ENCODE peak calls at places on chromosomes 3 and 15, in ten cellular contexts. R is body of pancreas, L is A549, X is NB4, K is tibial nerve, B is Peyer's patch, I is lower leg skin, Y is spleen, C is prostate gland, P is esophagus muscularis mucosa. T is an unnamed sample.

GRCh38 chr15:101088788-101089578 is 162.9 kb downstream of the CHSY1 start:
- DNase-seq in R (peak; percentile 82), L (peak; percentile 66), X (peak; percentile 68), K (peak; percentile 79), B (peak; percentile 65), I (peak; percentile 42), Y (peak; percentile 96), C (peak; percentile 59), P (no peak), T (peak; percentile 86)

GRCh38 chr3:170003881-170004356 is 33.9 kb upstream of the GPR160 start:
- DNase-seq in R (no peak), L (no peak), X (no peak), K (no peak), B (no peak), I (no peak), Y (no peak), C (no peak), P (no peak), T (no peak)

GRCh38 chr3:18964640-18965039 is 183.7 kb upstream of the KCNH8 start:
- DNase-seq in R (no peak), L (no peak), X (no peak), K (no peak), B (no peak), I (no peak), Y (no peak), C (no peak), P (no peak), T (no peak)

GRCh38 chr3:38618343-38618742 is 31.1 kb downstream of the SCN5A start:
- DNase-seq in R (no peak), L (no peak), X (no peak), K (no peak), B (no peak), I (no peak), Y (peak; percentile 54), C (no peak), P (no peak), T (no peak)

GRCh38 chr3:28089527-28089897 is 151.9 kb upstream of the CMC1 start:
- DNase-seq in R (no peak), L (no peak), X (no peak), K (no peak), B (no peak), I (no peak), Y (no peak), C (no peak), P (no peak), T (no peak)

GRCh38 chr3:186746008-186746407 is 28.8 kb downstream of the KNG1 start:
- DNase-seq in R (no peak), L (peak; percentile 95), X (peak; percentile 71), K (peak; percentile 6), B (no peak), I (peak; percentile 27), Y (no peak), C (no peak), P (no peak), T (no peak)

GRCh38 chr15:52464478-52464877 is 64.2 kb downstream of the MYO5A start:
- DNase-seq in R (no peak), L (no peak), X (no peak), K (no peak), B (no peak), I (no peak), Y (no peak), C (no peak), P (no peak), T (peak; percentile 16)

GRCh38 chr3:72492240-72492639 is 356.0 kb downstream of the SHQ1 start:
- DNase-seq in R (peak; percentile 44), L (no peak), X (no peak), K (peak; percentile 75), B (no peak), I (peak; percentile 83), Y (no peak), C (peak; percentile 35), P (no peak), T (no peak)

GRCh38 chr3:106740116-106740515 is 637.1 kb upstream of the CCDC54 start:
- DNase-seq in R (no peak), L (no peak), X (peak; percentile 34), K (no peak), B (no peak), I (no peak), Y (no peak), C (no peak), P (no peak), T (no peak)

GRCh38 chr3:186931487-186932280 is 1.4 kb downstream of the ST6GAL1 start:
- DNase-seq in R (peak; percentile 72), L (no peak), X (peak; percentile 36), K (no peak), B (peak; percentile 70), I (peak; percentile 29), Y (peak; percentile 92), C (peak; percentile 81), P (no peak), T (no peak)

DNA sequence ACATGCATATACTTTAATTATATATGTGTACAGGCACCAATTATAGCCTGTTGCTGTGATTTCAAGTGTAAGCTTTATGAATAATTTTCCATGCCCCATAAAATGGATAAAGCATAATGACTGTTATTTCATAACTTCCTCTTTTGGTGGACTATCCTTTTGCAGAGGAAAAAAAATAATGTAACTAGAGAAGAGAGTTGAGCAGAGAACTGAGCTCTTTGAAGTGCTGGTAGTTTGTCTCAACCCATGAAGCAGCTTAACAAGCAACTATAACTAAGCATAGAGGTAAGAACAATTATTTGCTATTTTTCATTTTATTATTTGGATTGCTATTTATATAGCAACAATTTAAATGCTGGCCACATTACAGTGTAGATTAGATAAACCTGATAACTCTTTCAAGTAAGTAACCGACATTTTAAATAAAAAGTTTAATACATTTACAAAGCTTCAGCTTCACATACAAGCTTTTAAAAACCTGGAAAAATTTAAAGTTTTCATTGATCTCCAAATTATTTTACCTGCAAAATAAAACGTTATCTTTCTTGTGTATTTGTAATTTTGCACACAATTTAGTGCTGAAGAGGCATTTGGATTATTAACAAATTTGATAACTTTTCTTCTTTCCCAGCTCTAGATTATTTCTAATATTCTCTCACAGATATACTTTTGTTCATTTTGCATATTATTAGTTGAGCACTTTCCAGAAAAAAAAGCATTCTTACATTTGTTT is 24.4 kb upstream of the MBNL1 start:
- DNase-seq in R (no peak), L (no peak), X (peak; percentile 89), K (no peak), B (no peak), I (no peak), Y (no peak), C (no peak), P (no peak), T (no peak)
- TF ChIP-seq POLR2A in R (no peak), L (no peak), X (peak; percentile 45), K (no peak), B (no peak), I (no peak), Y (no peak), C (no peak), P (no peak), T (no peak)

GRCh38 chr3:129160891-129161859 is at the start of gene ISY1:
- DNase-seq in R (peak; percentile 91), L (peak; percentile 95), X (peak; percentile 96), K (peak; percentile 88), B (peak; percentile 80), I (peak; percentile 89), Y (peak; percentile 94), C (peak; percentile 89), P (peak; percentile 97), T (peak; percentile 81)
- TF ChIP-seq POLR2A in R (peak; percentile 93), L (peak; percentile 36), X (peak; percentile 72), K (peak; percentile 73), B (peak; percentile 71), I (no peak), Y (no peak), C (peak; percentile 51), P (peak; percentile 60), T (peak; percentile 96)

DNA sequence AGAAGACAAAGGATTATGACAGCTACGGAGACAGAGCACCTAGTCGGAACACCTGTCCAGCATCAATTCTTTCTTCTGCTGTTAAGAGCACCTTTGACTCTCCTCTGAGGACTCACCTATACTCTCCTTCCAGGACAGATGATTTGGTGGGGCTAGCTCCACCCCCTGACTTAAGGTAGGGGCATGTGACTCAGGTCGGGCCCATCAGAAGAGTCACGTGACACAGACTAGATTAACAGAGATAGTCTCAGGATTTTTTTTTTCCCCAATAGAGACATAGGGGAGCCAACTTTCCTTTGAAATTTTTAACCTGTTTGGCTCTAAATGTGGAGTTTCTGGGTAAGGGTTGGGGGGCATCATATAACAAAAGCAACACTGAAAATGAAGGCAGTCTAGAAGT is 11.4 kb upstream of the WNT5A start:
- DNase-seq in R (no peak), L (no peak), X (no peak), K (no peak), B (no peak), I (no peak), Y (no peak), C (no peak), P (no peak), T (no peak)
- TF ChIP-seq POLR2A in R (no peak), L (no peak), X (no peak), K (no peak), B (no peak), I (no peak), Y (no peak), C (no peak), P (no peak), T (no peak)

GRCh38 chr3:46946856-46947544 is 29.5 kb downstream of the CCDC12 start:
- DNase-seq in R (peak; percentile 68), L (no peak), X (peak; percentile 85), K (no peak), B (no peak), I (no peak), Y (peak; percentile 86), C (no peak), P (no peak), T (no peak)

GRCh38 chr3:46948830-46949671 is 27.5 kb downstream of the CCDC12 start:
- DNase-seq in R (peak; percentile 48), L (peak; percentile 65), X (peak; percentile 55), K (no peak), B (peak; percentile 52), I (no peak), Y (peak; percentile 87), C (no peak), P (no peak), T (no peak)

GRCh38 chr3:46947545-46947899 is 29.0 kb downstream of the CCDC12 start:
- DNase-seq in R (no peak), L (no peak), X (no peak), K (no peak), B (no peak), I (no peak), Y (no peak), C (no peak), P (no peak), T (no peak)

GRCh38 chr3:46946416-46946815 is 30.1 kb downstream of the CCDC12 start:
- DNase-seq in R (peak; percentile 57), L (no peak), X (no peak), K (no peak), B (no peak), I (peak; percentile 60), Y (peak; percentile 74), C (no peak), P (no peak), T (no peak)

DNA sequence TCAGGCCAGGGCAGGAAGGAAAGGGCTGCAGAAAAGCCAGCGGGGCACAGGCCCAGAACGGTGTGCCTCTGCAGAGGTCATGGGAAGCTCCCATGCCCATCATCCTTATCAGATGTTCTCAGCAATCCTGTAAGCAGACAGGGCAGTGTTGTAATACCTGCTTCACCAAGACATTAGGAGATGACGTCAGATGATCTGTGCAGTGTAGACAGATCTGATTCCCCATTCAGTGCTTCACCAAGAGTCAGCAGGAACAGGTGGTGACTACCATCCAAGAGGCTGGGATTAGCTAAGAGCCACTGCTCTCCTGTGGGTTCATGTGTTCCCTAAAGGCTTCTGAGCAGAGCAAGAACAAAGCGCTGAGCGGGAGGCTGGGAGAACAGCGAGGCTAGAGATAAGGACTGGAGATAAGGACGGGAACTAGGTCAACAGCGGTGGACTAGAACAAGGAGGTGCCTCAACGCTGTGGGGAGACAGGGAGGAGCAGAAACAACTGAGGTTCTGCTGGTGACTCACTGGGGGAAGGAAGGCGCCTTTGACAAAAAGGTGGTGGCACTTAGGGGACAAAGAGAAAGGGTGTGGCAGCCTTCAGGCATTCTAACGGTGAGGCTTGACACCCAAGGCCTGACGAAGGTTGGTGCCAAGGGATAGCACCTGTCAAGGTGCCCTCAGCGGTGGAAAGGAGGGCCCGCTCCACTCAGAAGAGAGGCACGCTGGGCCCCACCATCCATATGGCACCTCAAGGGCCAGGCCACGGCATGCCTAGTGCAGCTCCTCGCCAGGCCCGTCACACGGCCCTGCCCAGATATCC is 28.4 kb downstream of the CCDC12 start:
- DNase-seq in R (peak; percentile 85), L (peak; percentile 89), X (peak; percentile 88), K (no peak), B (no peak), I (peak; percentile 71), Y (peak; percentile 82), C (peak; percentile 37), P (no peak), T (no peak)
- TF ChIP-seq POLR2A in R (peak; percentile 78), L (no peak), X (no peak), K (no peak), B (peak; percentile 53), I (no peak), Y (no peak), C (no peak), P (no peak), T (no peak)